ENCODE peak calls at places on chromosomes 11 and 22, in seven cellular contexts. Z, J, N, O, B, Q and W are unnamed samples. For H3K4me1, the result is how much of the 10 kb centered on the place peaks cover.

GRCh38 chr22:27761652-27762051 is 39.9 kb downstream of the MN1 start:
- DNase-seq in Z (no peak), J (no peak), O (no peak), N (no peak), B (no peak), Q (no peak), W (no peak)

GRCh38 chr11:77411238-77411637 is 62.7 kb downstream of the PAK1 start:
- DNase-seq in O (no peak), Z (peak), B (peak), N (peak), Q (no peak), J (peak), W (no peak)

GRCh38 chr22:17832665-17833064 is 58.4 kb upstream of the BID start:
- DNase-seq in Z (no peak), O (no peak), N (no peak), Q (no peak), B (peak), J (peak), W (no peak)

GRCh38 chr11:75858613-75859012 is 43.6 kb downstream of the UVRAG start:
- DNase-seq in O (no peak), Z (no peak), B (no peak), N (peak), J (no peak), Q (no peak), W (no peak)

GRCh38 chr11:17719940-17720795 is 797 bp downstream of the MYOD1 start:
- DNase-seq in Q (no peak), N (peak), Z (no peak), O (no peak), B (no peak), J (no peak), W (peak)

GRCh38 chr11:26072612-26073011 is 259.3 kb upstream of the ANO3 start:
- DNase-seq in Q (no peak), J (no peak), N (no peak), Z (no peak), O (no peak), B (no peak), W (no peak)

GRCh38 chr22:39622881-39623367 is 52.4 kb downstream of the CACNA1I start:
- DNase-seq in Q (peak), O (peak), B (no peak), Z (peak), J (peak), N (peak), W (no peak)

GRCh38 chr11:109051200-109051599 is 370.8 kb upstream of the C11orf87 start:
- DNase-seq in O (no peak), J (no peak), N (no peak), Q (no peak), B (no peak), Z (no peak), W (no peak)

GRCh38 chr11:74086242-74086884 is 77.5 kb upstream of the UCP3 start:
- DNase-seq in Z (no peak), O (no peak), Q (no peak), N (no peak), B (no peak), J (no peak), W (no peak)

GRCh38 chr11:128389461-128389976 is 197.8 kb downstream of the ETS1 start:
- DNase-seq in N (no peak), B (no peak), Q (no peak), J (no peak), O (no peak), Z (no peak), W (no peak)

GRCh38 chr11:103338621-103339484 is 229.6 kb downstream of the DYNC2H1 start:
- DNase-seq in B (no peak), O (no peak), J (no peak), Q (no peak), N (peak), Z (no peak), W (no peak)

GRCh38 chr11:17770917-17771316 is 36.3 kb downstream of the KCNC1 start:
- DNase-seq in B (no peak), J (no peak), O (no peak), N (peak), Q (no peak), Z (no peak), W (no peak)

GRCh38 chr11:26037716-26038115 is 294.2 kb upstream of the ANO3 start:
- DNase-seq in O (no peak), J (no peak), Z (no peak), Q (no peak), N (no peak), B (no peak), W (no peak)

GRCh38 chr22:17970205-17970708 is 54.1 kb downstream of the MICAL3 start:
- DNase-seq in B (no peak), O (no peak), Q (no peak), Z (no peak), N (peak), J (no peak), W (no peak)

GRCh38 chr11:74307409-74307808 is 4.0 kb downstream of the P4HA3 start:
- DNase-seq in N (peak), O (no peak), Z (no peak), J (no peak), B (no peak), Q (no peak), W (no peak)

GRCh38 chr11:77981346-77981947 is 13.0 kb downstream of the INTS4 start:
- DNase-seq in Q (no peak), B (no peak), O (no peak), Z (no peak), N (peak), J (no peak), W (no peak)

GRCh38 chr11:116687458-116688201 is 85.2 kb downstream of the BUD13 start:
- DNase-seq in J (no peak), N (no peak), B (no peak), Q (no peak), O (no peak), Z (no peak), W (no peak)

GRCh38 chr11:102666331-102666957 is 39.1 kb downstream of the MMP27 start:
- DNase-seq in O (peak), J (no peak), B (no peak), N (peak), Q (peak), Z (peak), W (no peak)

GRCh38 chr11:90805172-90805571 is 582.3 kb upstream of the CHORDC1 start:
- DNase-seq in B (no peak), Z (no peak), N (no peak), J (no peak), Q (no peak), O (no peak), W (no peak)

GRCh38 chr11:86704710-86705109 is 32.3 kb upstream of the ME3 start:
- DNase-seq in N (no peak), Z (no peak), O (no peak), J (no peak), Q (no peak), B (no peak), W (no peak)

GRCh38 chr11:26442131-26442530 is 110.2 kb downstream of the ANO3 start:
- DNase-seq in N (peak), O (no peak), Q (no peak), J (no peak), B (no peak), Z (no peak), W (no peak)

GRCh38 chr11:10221342-10221741 is 72.7 kb downstream of the SBF2 start:
- DNase-seq in B (no peak), Z (no peak), Q (no peak), J (no peak), N (no peak), O (no peak), W (no peak)

DNA sequence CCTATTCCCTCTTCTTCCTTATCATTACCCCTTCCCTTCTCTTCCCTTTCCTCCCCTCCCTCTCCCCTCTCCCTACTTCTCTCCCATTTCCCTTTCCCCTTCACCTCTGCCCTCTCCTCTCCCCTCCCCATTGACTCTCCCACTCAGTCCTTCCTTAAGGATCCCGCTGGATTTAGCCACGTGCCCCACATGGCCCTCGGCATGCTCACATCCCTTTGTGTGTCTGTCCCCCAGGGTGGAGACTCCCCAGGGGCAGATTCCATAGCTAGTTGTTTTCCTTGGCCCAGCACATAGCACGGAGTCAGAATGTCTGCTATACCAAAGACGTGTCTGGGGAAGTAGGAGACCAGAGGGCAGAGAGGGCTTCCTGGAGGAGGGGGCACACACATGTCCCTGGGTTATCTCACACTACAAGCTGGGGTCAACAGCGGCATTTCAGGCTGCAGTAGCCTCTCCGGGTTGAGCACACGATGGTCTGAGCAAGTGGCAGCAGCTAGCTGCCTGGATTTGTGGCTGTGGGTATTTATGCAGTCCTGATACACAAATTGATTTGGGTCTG is 487.0 kb downstream of the TBC1D22A start:
- DNase-seq in N (no peak), J (no peak), O (no peak), B (no peak), Q (no peak), Z (no peak), W (no peak)
- H3K4me3 ChIP-seq in N (no peak), J (no peak), O (no peak), B (no peak), Q (no peak), Z (no peak), W (no peak)

GRCh38 chr22:29130490-29130889 is 57.7 kb downstream of the KREMEN1 start:
- DNase-seq in B (no peak), N (no peak), O (no peak), J (no peak), Z (no peak), Q (no peak), W (no peak)
- H3K4me1 ChIP-seq in B (under half), N (under half), O (under half), J (under half), Z (under half), Q (under half), W (under half)

DNA sequence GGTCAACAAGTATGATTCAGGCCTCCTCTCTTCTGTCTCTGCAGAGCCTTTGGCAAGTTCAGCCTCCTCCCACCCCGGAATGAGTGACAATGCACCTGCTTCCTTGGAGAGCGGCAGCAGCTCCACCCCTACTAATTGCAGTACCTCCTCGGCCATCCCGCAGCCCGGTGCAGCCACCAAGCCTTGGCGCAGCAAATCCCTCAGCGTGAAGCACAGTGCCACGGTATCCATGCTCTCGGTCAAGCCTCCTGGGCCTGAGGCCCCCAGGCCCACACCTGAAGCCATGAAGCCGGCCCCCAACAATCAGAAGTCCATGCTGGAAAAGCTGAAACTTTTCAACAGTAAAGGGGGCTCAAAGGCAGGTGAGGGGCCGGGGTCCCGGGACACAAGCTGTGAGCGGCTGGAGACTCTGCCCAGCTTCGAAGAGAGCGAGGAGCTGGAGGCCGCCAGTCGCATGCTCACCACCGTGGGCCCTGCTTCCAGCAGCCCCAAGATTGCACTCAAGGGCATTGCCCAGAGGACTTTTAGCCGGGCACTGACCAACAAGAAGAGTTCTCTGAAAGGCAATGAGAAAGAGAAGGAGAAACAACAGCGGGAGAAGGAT is 220.6 kb downstream of the NAV2 start:
- DNase-seq in Z (no peak), Q (no peak), N (no peak), B (no peak), O (no peak), J (no peak), W (no peak)
- H3K4me3 ChIP-seq in Z (no peak), Q (no peak), N (no peak), B (no peak), O (no peak), J (no peak), W (no peak)

GRCh38 chr22:49305215-49305965 is 522.3 kb downstream of the BRD1 start:
- DNase-seq in Z (peak), O (peak), N (no peak), Q (peak), J (peak), B (peak), W (no peak)
- H3K4me1 ChIP-seq in Z (under half), O (under half), N (under half), Q (under half), J (under half), B (under half), W (under half)

GRCh38 chr11:28777126-28777525 is 668.9 kb downstream of the METTL15 start:
- DNase-seq in Z (no peak), O (no peak), J (no peak), B (no peak), Q (no peak), N (no peak), W (no peak)

GRCh38 chr11:28770806-28771205 is 662.6 kb downstream of the METTL15 start:
- DNase-seq in Z (no peak), Q (no peak), B (no peak), O (no peak), J (no peak), N (no peak), W (no peak)

GRCh38 chr11:28773606-28774005 is 665.4 kb downstream of the METTL15 start:
- DNase-seq in Q (no peak), O (no peak), B (no peak), J (no peak), N (no peak), Z (no peak), W (no peak)
- H3K4me3 ChIP-seq in Q (no peak), O (no peak), B (no peak), J (no peak), N (no peak), Z (no peak), W (no peak)

GRCh38 chr11:1517117-1518005 is 30.8 kb upstream of the MOB2 start:
- DNase-seq in B (no peak), Q (no peak), N (no peak), J (no peak), O (no peak), Z (no peak), W (no peak)

GRCh38 chr11:1516273-1517067 is 29.9 kb upstream of the MOB2 start:
- DNase-seq in Q (no peak), Z (no peak), B (no peak), N (peak), J (no peak), O (no peak), W (no peak)

GRCh38 chr11:1513326-1514296 is 27.0 kb upstream of the MOB2 start:
- DNase-seq in Q (no peak), N (no peak), O (no peak), B (no peak), J (no peak), Z (no peak), W (no peak)

GRCh38 chr11:1514349-1515061 is 27.9 kb upstream of the MOB2 start:
- DNase-seq in B (no peak), Q (no peak), O (no peak), Z (no peak), N (no peak), J (no peak), W (no peak)

GRCh38 chr11:1515082-1516060 is 28.8 kb upstream of the MOB2 start:
- DNase-seq in Z (peak), B (peak), N (peak), O (peak), J (peak), Q (peak), W (peak)
- H3K4me1 ChIP-seq in Z (under half), B (under half), N (under half), O (under half), J (under half), Q (under half), W (under half)

GRCh38 chr11:66546966-66547661 is 411 bp downstream of the ACTN3 start:
- DNase-seq in N (peak), Q (no peak), B (no peak), O (no peak), J (no peak), Z (no peak), W (no peak)
- H3K4me3 ChIP-seq in N (no peak), Q (no peak), B (peak), O (no peak), J (no peak), Z (peak), W (peak)

GRCh38 chr22:45708145-45708544 is 36.5 kb downstream of the ATXN10 start:
- DNase-seq in O (no peak), N (no peak), Q (no peak), B (no peak), J (no peak), Z (no peak), W (no peak)
- H3K4me1 ChIP-seq in O (under half), N (under half), Q (under half), B (under half), J (under half), Z (half or more), W (under half)